ENCODE peak calls at places on chromosomes 5 and 9, in seven cellular contexts. V is suprapubic skin, B is OCI-LY7, A is HFF-Myc, Q is AG04450, U is hepatocyte, G is testis. D is an unnamed sample.

GRCh38 chr9:114387678-114388431 is at the start of gene AKNA:
- DNase-seq in Q (peak; percentile 43), U (peak; percentile 88), G (peak; percentile 73), V (peak; percentile 88), A (no peak), B (peak; percentile 89), D (peak; percentile 88)

GRCh38 chr9:8726692-8727091 is 927.1 kb upstream of the DMAC1 start:
- DNase-seq in Q (no peak), B (no peak), G (no peak), A (no peak), U (no peak), V (no peak), D (no peak)

GRCh38 chr5:41842777-41843176 is 27.4 kb downstream of the OXCT1 start:
- DNase-seq in V (no peak), G (no peak), U (no peak), B (peak; percentile 20), Q (no peak), A (no peak), D (no peak)

GRCh38 chr9:113380869-113381378 is 4.1 kb upstream of the HDHD3 start:
- DNase-seq in B (peak; percentile 58), A (no peak), G (no peak), U (peak; percentile 51), Q (no peak), V (no peak), D (no peak)

GRCh38 chr5:13218518-13218917 is 726.0 kb downstream of the DNAH5 start:
- DNase-seq in B (no peak), U (peak; percentile 6), Q (no peak), A (no peak), G (peak; percentile 17), V (no peak), D (peak; percentile 27)

GRCh38 chr5:10652151-10652550 is 88.3 kb downstream of the ANKRD33B start:
- DNase-seq in A (no peak), Q (no peak), V (no peak), B (no peak), G (no peak), U (no peak), D (no peak)

GRCh38 chr9:76215066-76215465 is 179.2 kb downstream of the RFK start:
- DNase-seq in G (no peak), Q (peak; percentile 66), B (no peak), U (peak; percentile 14), V (no peak), A (peak; percentile 57), D (no peak)

GRCh38 chr5:170603578-170604565 is 100.1 kb downstream of the KCNIP1 start:
- DNase-seq in Q (no peak), V (no peak), U (peak; percentile 65), G (peak; percentile 64), A (no peak), B (peak; percentile 50), D (peak; percentile 32)

GRCh38 chr5:108238461-108238860 is 143.4 kb downstream of the FBXL17 start:
- DNase-seq in V (no peak), A (no peak), U (no peak), G (no peak), B (no peak), Q (no peak), D (no peak)

GRCh38 chr9:136742640-136743391 is at the start of gene LCN10:
- DNase-seq in A (no peak), Q (no peak), G (no peak), V (no peak), U (peak; percentile 67), B (no peak), D (no peak)

GRCh38 chr5:175444060-175444904 is at the start of gene DRD1:
- DNase-seq in B (peak; percentile 17), G (peak; percentile 37), V (no peak), U (peak; percentile 77), A (no peak), Q (no peak), D (no peak)

GRCh38 chr9:89461302-89461701 is 36.6 kb downstream of the SEMA4D start:
- DNase-seq in U (no peak), A (no peak), Q (peak; percentile 10), B (no peak), V (no peak), G (no peak), D (no peak)

GRCh38 chr9:113675475-113675941 is 200.6 kb upstream of the ZNF618 start:
- DNase-seq in Q (peak; percentile 91), V (peak; percentile 92), B (no peak), U (no peak), G (peak; percentile 39), A (peak; percentile 95), D (no peak)

GRCh38 chr9:68999393-69000105 is 14.4 kb downstream of the PRKACG start:
- DNase-seq in Q (peak; percentile 24), A (peak; percentile 33), V (no peak), U (peak; percentile 86), G (peak; percentile 76), B (peak; percentile 87), D (peak; percentile 73)

GRCh38 chr5:132760043-132760420 is 12.8 kb downstream of the CCNI2 start:
- DNase-seq in A (no peak), U (no peak), B (no peak), Q (no peak), G (peak; percentile 6), V (no peak), D (no peak)

GRCh38 chr5:157324237-157324636 is 58.3 kb downstream of the CYFIP2 start:
- DNase-seq in U (no peak), B (no peak), G (no peak), A (no peak), Q (no peak), V (no peak), D (no peak)

GRCh38 chr5:135880278-135880677 is 15.4 kb downstream of the IL9 start:
- DNase-seq in U (no peak), B (peak; percentile 40), V (no peak), G (no peak), Q (no peak), A (no peak), D (peak; percentile 6)

GRCh38 chr9:111877420-111877819 is 19.2 kb upstream of the UGCG start:
- DNase-seq in G (no peak), Q (no peak), A (no peak), B (no peak), V (no peak), U (no peak), D (no peak)

GRCh38 chr9:99109522-99109921 is 4.6 kb downstream of the TGFBR1 start:
- DNase-seq in U (no peak), B (no peak), G (no peak), A (no peak), Q (no peak), V (no peak), D (no peak)

GRCh38 chr9:20552874-20553624 is 69.2 kb downstream of the MLLT3 start:
- DNase-seq in G (no peak), U (no peak), Q (no peak), A (no peak), V (no peak), B (no peak), D (no peak)

DNA sequence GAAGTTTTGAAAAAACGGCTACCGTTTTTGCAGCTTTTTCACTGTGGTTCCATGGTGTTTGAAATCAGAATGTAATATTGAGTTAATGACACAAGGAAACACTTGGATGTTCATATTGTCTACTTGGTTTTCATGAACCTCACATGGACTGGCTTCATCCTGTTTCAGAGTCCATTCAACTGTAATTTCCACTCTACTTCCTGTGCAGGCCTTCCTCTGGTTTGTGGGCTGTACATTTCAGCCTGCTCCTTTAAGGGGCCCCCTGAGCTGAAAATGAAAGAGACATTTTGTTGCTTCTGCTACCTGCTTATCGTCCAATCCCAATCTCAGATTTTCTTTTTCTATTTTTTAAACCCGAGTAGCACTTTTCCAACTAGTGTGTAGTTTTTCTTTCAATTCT is 41.8 kb upstream of the CDKN2B start:
- DNase-seq in G (no peak), Q (no peak), A (no peak), B (peak; percentile 67), U (no peak), V (no peak), D (no peak)
- H3K4me3 ChIP-seq in G (no peak overlapping the region), Q (no peak overlapping the region), A (no peak overlapping the region), B (no peak overlapping the region), U (no peak overlapping the region), V (no peak overlapping the region), D (no peak overlapping the region)

GRCh38 chr5:94689871-94690270 is 71.4 kb downstream of the SLF1 start:
- DNase-seq in A (no peak), B (no peak), V (no peak), Q (no peak), G (no peak), U (no peak), D (no peak)

GRCh38 chr5:94691270-94691669 is 72.8 kb downstream of the SLF1 start:
- DNase-seq in U (no peak), Q (no peak), A (no peak), B (no peak), V (no peak), G (no peak), D (no peak)

GRCh38 chr5:94691947-94692346 is 73.5 kb downstream of the SLF1 start:
- DNase-seq in B (no peak), Q (no peak), V (no peak), U (peak; percentile 13), G (peak; percentile 29), A (no peak), D (no peak)

GRCh38 chr5:94692610-94693009 is 74.1 kb downstream of the SLF1 start:
- DNase-seq in U (no peak), B (no peak), V (no peak), G (no peak), Q (no peak), A (no peak), D (no peak)

DNA sequence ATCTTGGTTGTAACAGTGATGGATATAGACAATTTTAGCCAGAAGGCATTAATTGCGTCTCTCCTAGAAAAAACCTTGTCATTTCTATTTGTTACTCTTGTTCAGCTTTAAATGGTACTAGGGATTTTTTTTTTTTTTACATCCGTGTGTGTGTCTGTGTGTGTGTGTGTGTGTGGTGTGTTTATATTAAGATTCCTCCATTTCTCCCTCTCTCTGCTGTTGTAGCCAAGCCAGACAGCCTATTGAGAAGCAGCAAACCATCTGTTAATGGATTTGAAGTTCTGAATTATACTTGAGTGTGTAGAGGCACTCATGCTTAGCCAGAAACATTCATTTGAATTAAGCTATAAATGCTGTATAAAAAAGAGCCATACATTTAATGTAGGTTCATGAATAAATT is 72.3 kb downstream of the SLF1 start:
- DNase-seq in G (no peak), A (no peak), U (no peak), Q (no peak), B (no peak), V (no peak), D (no peak)
- H3K4me3 ChIP-seq in G (no peak overlapping the region), A (no peak overlapping the region), U (no peak overlapping the region), Q (no peak overlapping the region), B (no peak overlapping the region), V (no peak overlapping the region), D (no peak overlapping the region)

GRCh38 chr9:3215658-3216057 is 310.1 kb downstream of the RFX3 start:
- DNase-seq in A (no peak), Q (no peak), U (no peak), B (no peak), V (no peak), G (no peak), D (no peak)
- H3K4me3 ChIP-seq in A (no peak overlapping the region), Q (no peak overlapping the region), U (no peak overlapping the region), B (no peak overlapping the region), V (no peak overlapping the region), G (no peak overlapping the region), D (no peak overlapping the region)

GRCh38 chr9:92807757-92808725 is 43.4 kb upstream of the BICD2 start:
- DNase-seq in G (no peak), A (no peak), V (no peak), U (no peak), B (no peak), Q (no peak), D (no peak)

GRCh38 chr9:92807031-92807756 is 42.6 kb upstream of the BICD2 start:
- DNase-seq in G (no peak), Q (no peak), V (no peak), A (no peak), U (no peak), B (no peak), D (no peak)

GRCh38 chr9:92804727-92805126 is 40.1 kb upstream of the BICD2 start:
- DNase-seq in A (no peak), V (no peak), G (no peak), Q (no peak), U (no peak), B (no peak), D (no peak)

GRCh38 chr9:92808726-92809451 is 44.3 kb upstream of the BICD2 start:
- DNase-seq in G (peak; percentile 78), U (peak; percentile 91), B (peak; percentile 35), Q (peak; percentile 44), A (no peak), V (peak; percentile 85), D (no peak)
- H3K4me3 ChIP-seq in G (peak overlapping the region; percentile 39), U (no peak overlapping the region), B (peak overlapping the region; percentile 14), Q (peak overlapping the region; percentile 31), A (peak overlapping the region; percentile 13), V (peak overlapping the region; percentile 40), D (no peak overlapping the region)